ENCODE peak calls at places on chromosomes 12 and 14, in six cellular contexts. One of them, this sample, is unnamed.
A peak's percentile ranks its signal among the peaks of the same experiment; 100 is the strongest.

GRCh38 chr14:90815817-90816662 is at the start of gene TTC7B:
- DNase-seq in activated gamma-delta T cell treated with Interleukin-2 at 50 U/mL for 16 hours: no peak
- DNase-seq in caudate nucleus: peak; percentile 19
- DNase-seq in fibroblast of the aortic adventitia: peak; percentile 15
- DNase-seq in NCI-H2171 treated with DMSO at 0.1 percent for 48 hours: no peak
- DNase-seq in GM04504: no peak
- DNase-seq in this sample: peak; percentile 65

GRCh38 chr12:53222170-53223005 is 9.6 kb downstream of the RARG start:
- DNase-seq in GM04504: no peak
- DNase-seq in activated gamma-delta T cell treated with Interleukin-2 at 50 U/mL for 16 hours: no peak
- DNase-seq in NCI-H2171 treated with DMSO at 0.1 percent for 48 hours: no peak
- DNase-seq in caudate nucleus: no peak
- DNase-seq in fibroblast of the aortic adventitia: no peak
- DNase-seq in this sample: no peak

GRCh38 chr12:25456474-25456873 is 96.6 kb downstream of the LMNTD1 start:
- DNase-seq in NCI-H2171 treated with DMSO at 0.1 percent for 48 hours: no peak
- DNase-seq in activated gamma-delta T cell treated with Interleukin-2 at 50 U/mL for 16 hours: no peak
- DNase-seq in GM04504: no peak
- DNase-seq in fibroblast of the aortic adventitia: no peak
- DNase-seq in caudate nucleus: no peak
- DNase-seq in this sample: no peak

GRCh38 chr12:23084236-23084995 is 459.4 kb downstream of the ETNK1 start:
- DNase-seq in caudate nucleus: no peak
- DNase-seq in fibroblast of the aortic adventitia: peak; percentile 98
- DNase-seq in NCI-H2171 treated with DMSO at 0.1 percent for 48 hours: peak; percentile 97
- DNase-seq in GM04504: peak; percentile 0
- DNase-seq in activated gamma-delta T cell treated with Interleukin-2 at 50 U/mL for 16 hours: no peak
- DNase-seq in this sample: no peak

GRCh38 chr12:110354172-110354780 is 49.2 kb downstream of the ANAPC7 start:
- DNase-seq in activated gamma-delta T cell treated with Interleukin-2 at 50 U/mL for 16 hours: no peak
- DNase-seq in fibroblast of the aortic adventitia: peak; percentile 27
- DNase-seq in GM04504: no peak
- DNase-seq in caudate nucleus: no peak
- DNase-seq in NCI-H2171 treated with DMSO at 0.1 percent for 48 hours: peak; percentile 36
- DNase-seq in this sample: no peak

GRCh38 chr12:53101931-53102781 is 1.1 kb upstream of the SOAT2 start:
- DNase-seq in GM04504: no peak
- DNase-seq in activated gamma-delta T cell treated with Interleukin-2 at 50 U/mL for 16 hours: no peak
- DNase-seq in caudate nucleus: no peak
- DNase-seq in NCI-H2171 treated with DMSO at 0.1 percent for 48 hours: no peak
- DNase-seq in fibroblast of the aortic adventitia: no peak
- DNase-seq in this sample: no peak

GRCh38 chr12:112107306-112107705 is 1.3 kb downstream of the NAA25 start:
- DNase-seq in GM04504: no peak
- DNase-seq in NCI-H2171 treated with DMSO at 0.1 percent for 48 hours: no peak
- DNase-seq in fibroblast of the aortic adventitia: no peak
- DNase-seq in activated gamma-delta T cell treated with Interleukin-2 at 50 U/mL for 16 hours: no peak
- DNase-seq in caudate nucleus: no peak
- DNase-seq in this sample: no peak

GRCh38 chr12:50734409-50735263 is 29.3 kb upstream of the ATF1 start:
- DNase-seq in fibroblast of the aortic adventitia: peak; percentile 56
- DNase-seq in caudate nucleus: no peak
- DNase-seq in activated gamma-delta T cell treated with Interleukin-2 at 50 U/mL for 16 hours: peak; percentile 5
- DNase-seq in GM04504: no peak
- DNase-seq in NCI-H2171 treated with DMSO at 0.1 percent for 48 hours: peak; percentile 51
- DNase-seq in this sample: no peak

GRCh38 chr14:35292051-35292769 is at the start of gene PSMA6:
- DNase-seq in NCI-H2171 treated with DMSO at 0.1 percent for 48 hours: peak; percentile 100
- DNase-seq in activated gamma-delta T cell treated with Interleukin-2 at 50 U/mL for 16 hours: peak; percentile 99
- DNase-seq in fibroblast of the aortic adventitia: peak; percentile 98
- DNase-seq in caudate nucleus: peak; percentile 98
- DNase-seq in GM04504: peak; percentile 98
- DNase-seq in this sample: peak; percentile 98

GRCh38 chr14:92520102-92520651 is 6.6 kb downstream of the RIN3 start:
- DNase-seq in activated gamma-delta T cell treated with Interleukin-2 at 50 U/mL for 16 hours: no peak
- DNase-seq in caudate nucleus: no peak
- DNase-seq in NCI-H2171 treated with DMSO at 0.1 percent for 48 hours: no peak
- DNase-seq in GM04504: no peak
- DNase-seq in fibroblast of the aortic adventitia: no peak
- DNase-seq in this sample: no peak